ENCODE peak calls at places on chromosome 22, in five cellular contexts. One of them, this sample, is unnamed.

GRCh38 chr22:19041403-19042074 is 80.7 kb downstream of the DGCR2 start:
- DNase-seq in substantia nigra: no peak
- DNase-seq in AG04449: no peak
- DNase-seq in AG10803: no peak
- DNase-seq in Right ventricle myocardium superior: no peak
- DNase-seq in this sample: no peak

GRCh38 chr22:26589367-26589844 is 526 bp downstream of the TPST2 start:
- DNase-seq in substantia nigra: no peak
- DNase-seq in Right ventricle myocardium superior: peak; percentile 63
- DNase-seq in AG10803: peak; percentile 34
- DNase-seq in AG04449: no peak
- DNase-seq in this sample: no peak

GRCh38 chr22:39871008-39871798 is 22.4 kb downstream of the ENTHD1 start:
- DNase-seq in substantia nigra: no peak
- DNase-seq in AG10803: no peak
- DNase-seq in AG04449: no peak
- DNase-seq in Right ventricle myocardium superior: no peak
- DNase-seq in this sample: no peak

GRCh38 chr22:36977401-36977861 is 41.8 kb downstream of the TST start:
- DNase-seq in Right ventricle myocardium superior: peak; percentile 76
- DNase-seq in substantia nigra: no peak
- DNase-seq in AG10803: peak; percentile 25
- DNase-seq in AG04449: no peak
- DNase-seq in this sample: peak; percentile 40

GRCh38 chr22:40024201-40025061 is 29.7 kb downstream of the FAM83F start:
- DNase-seq in AG04449: no peak
- DNase-seq in substantia nigra: no peak
- DNase-seq in Right ventricle myocardium superior: peak; percentile 79
- DNase-seq in AG10803: peak; percentile 55
- DNase-seq in this sample: peak; percentile 40

GRCh38 chr22:17403906-17404305 is 34.6 kb downstream of the CECR2 start:
- DNase-seq in AG10803: no peak
- DNase-seq in AG04449: no peak
- DNase-seq in Right ventricle myocardium superior: no peak
- DNase-seq in substantia nigra: no peak
- DNase-seq in this sample: no peak

GRCh38 chr22:42970029-42970428 is 44.9 kb downstream of the PACSIN2 start:
- DNase-seq in AG04449: no peak
- DNase-seq in substantia nigra: no peak
- DNase-seq in Right ventricle myocardium superior: no peak
- DNase-seq in AG10803: no peak
- DNase-seq in this sample: no peak

GRCh38 chr22:36156515-36157419 is 3.8 kb downstream of the APOL3 start:
- DNase-seq in Right ventricle myocardium superior: peak; percentile 90
- DNase-seq in substantia nigra: peak; percentile 19
- DNase-seq in AG04449: no peak
- DNase-seq in AG10803: peak; percentile 78
- DNase-seq in this sample: peak; percentile 52

GRCh38 chr22:20011993-20012740 is 4.5 kb downstream of the ARVCF start:
- DNase-seq in AG04449: no peak
- DNase-seq in substantia nigra: no peak
- DNase-seq in Right ventricle myocardium superior: peak; percentile 9
- DNase-seq in AG10803: no peak
- DNase-seq in this sample: no peak

GRCh38 chr22:40995821-40996220 is 44.6 kb downstream of the RBX1 start:
- DNase-seq in Right ventricle myocardium superior: no peak
- DNase-seq in AG04449: no peak
- DNase-seq in AG10803: no peak
- DNase-seq in substantia nigra: no peak
- DNase-seq in this sample: no peak

GRCh38 chr22:20641198-20641892 is 132.6 kb upstream of the SERPIND1 start:
- DNase-seq in Right ventricle myocardium superior: no peak
- DNase-seq in AG10803: no peak
- DNase-seq in AG04449: no peak
- DNase-seq in substantia nigra: no peak
- DNase-seq in this sample: no peak

GRCh38 chr22:45884201-45885067 is 92.5 kb downstream of the WNT7B start:
- DNase-seq in AG10803: no peak
- DNase-seq in AG04449: no peak
- DNase-seq in substantia nigra: no peak
- DNase-seq in Right ventricle myocardium superior: peak; percentile 58
- DNase-seq in this sample: no peak

GRCh38 chr22:44580176-44580575 is 82.1 kb upstream of the RTL6 start:
- DNase-seq in Right ventricle myocardium superior: peak; percentile 20
- DNase-seq in AG10803: no peak
- DNase-seq in AG04449: no peak
- DNase-seq in substantia nigra: no peak
- DNase-seq in this sample: no peak

GRCh38 chr22:48659393-48659792 is 1168.3 kb downstream of the BRD1 start:
- DNase-seq in AG04449: no peak
- DNase-seq in Right ventricle myocardium superior: no peak
- DNase-seq in substantia nigra: no peak
- DNase-seq in AG10803: no peak
- DNase-seq in this sample: no peak

GRCh38 chr22:48897638-48897954 is 930.1 kb downstream of the BRD1 start:
- DNase-seq in Right ventricle myocardium superior: no peak
- DNase-seq in substantia nigra: no peak
- DNase-seq in AG04449: no peak
- DNase-seq in AG10803: no peak
- DNase-seq in this sample: no peak

GRCh38 chr22:30182833-30183232 is 63.7 kb downstream of the LIF start:
- DNase-seq in AG04449: no peak
- DNase-seq in Right ventricle myocardium superior: no peak
- DNase-seq in AG10803: no peak
- DNase-seq in substantia nigra: no peak
- DNase-seq in this sample: no peak

GRCh38 chr22:36612458-36612857 is 83.5 kb upstream of the EIF3D start:
- DNase-seq in Right ventricle myocardium superior: no peak
- DNase-seq in substantia nigra: no peak
- DNase-seq in AG04449: no peak
- DNase-seq in AG10803: peak; percentile 73
- DNase-seq in this sample: no peak

GRCh38 chr22:20526628-20527355 is 19.4 kb downstream of the MED15 start:
- DNase-seq in Right ventricle myocardium superior: no peak
- DNase-seq in substantia nigra: no peak
- DNase-seq in AG04449: no peak
- DNase-seq in AG10803: peak; percentile 77
- DNase-seq in this sample: no peak

GRCh38 chr22:46036558-46037408 is 59.8 kb upstream of the WNT7B start:
- DNase-seq in AG10803: no peak
- DNase-seq in Right ventricle myocardium superior: no peak
- DNase-seq in substantia nigra: no peak
- DNase-seq in AG04449: no peak
- DNase-seq in this sample: no peak

GRCh38 chr22:21055880-21056319 is 10.2 kb downstream of the LRRC74B start:
- DNase-seq in Right ventricle myocardium superior: no peak
- DNase-seq in AG10803: no peak
- DNase-seq in substantia nigra: no peak
- DNase-seq in AG04449: no peak
- DNase-seq in this sample: no peak